ENCODE peak calls at places on chromosomes 4 and X, in ten cellular contexts. A, D, O, J, Q, C, K, X, V and U are unnamed samples. For H3K4me1, the result is how much of the 10 kb centered on the place peaks cover.

GRCh38 chrX:48754124-48754667 is 7.4 kb upstream of the GLOD5 start:
- DNase-seq in A (no peak), D (no peak), O (no peak), J (no peak), Q (peak), C (no peak), K (no peak), X (no peak), V (no peak), U (no peak)

GRCh38 chr4:112312610-112313239 is 15.6 kb downstream of the ALPK1 start:
- DNase-seq in A (no peak), D (no peak), O (no peak), J (no peak), Q (no peak), C (no peak), K (no peak), X (no peak), V (no peak), U (no peak)

GRCh38 chrX:150037041-150037440 is 98.8 kb upstream of the EOLA2 start:
- DNase-seq in A (no peak), D (peak), O (peak), J (no peak), Q (no peak), C (no peak), K (no peak), X (no peak), V (no peak), U (no peak)

GRCh38 chr4:144584428-144584827 is 61.5 kb upstream of the HHIP start:
- DNase-seq in A (no peak), D (no peak), O (no peak), J (no peak), Q (no peak), C (no peak), K (no peak), X (no peak), V (no peak), U (no peak)

GRCh38 chrX:50799531-50799961 is 14.4 kb downstream of the SHROOM4 start:
- DNase-seq in A (no peak), D (no peak), O (peak), J (no peak), Q (peak), C (peak), K (peak), X (no peak), V (no peak), U (no peak)

GRCh38 chrX:33156152-33156726 is 55.1 kb downstream of the DMD start:
- DNase-seq in A (no peak), D (no peak), O (no peak), J (no peak), Q (no peak), C (no peak), K (no peak), X (no peak), V (no peak), U (no peak)

GRCh38 chrX:136030357-136031225 is 45.4 kb downstream of the SLC9A6 start:
- DNase-seq in A (peak), D (no peak), O (peak), J (no peak), Q (no peak), C (no peak), K (peak), X (no peak), V (no peak), U (no peak)

GRCh38 chrX:137915466-137915865 is 349.5 kb downstream of the ZIC3 start:
- DNase-seq in A (no peak), D (no peak), O (no peak), J (peak), Q (no peak), C (no peak), K (no peak), X (no peak), V (no peak), U (no peak)

GRCh38 chr4:100547541-100548208 is 29.9 kb upstream of the EMCN start:
- DNase-seq in A (no peak), D (no peak), O (no peak), J (no peak), Q (no peak), C (no peak), K (no peak), X (no peak), V (no peak), U (no peak)

GRCh38 chrX:49838374-49838773 is 9.3 kb downstream of the PAGE4 start:
- DNase-seq in A (peak), D (peak), O (peak), J (peak), Q (no peak), C (no peak), K (peak), X (no peak), V (no peak), U (no peak)

GRCh38 chr4:8225704-8226443 is 26.8 kb downstream of the SH3TC1 start:
- DNase-seq in A (no peak), D (no peak), O (no peak), J (no peak), Q (no peak), C (no peak), K (no peak), X (no peak), V (no peak), U (no peak)

GRCh38 chr4:105556175-105556574 is 3.8 kb downstream of the ARHGEF38 start:
- DNase-seq in A (no peak), D (no peak), O (no peak), J (no peak), Q (no peak), C (no peak), K (no peak), X (no peak), V (no peak), U (no peak)

GRCh38 chr4:170388255-170388654 is 298.5 kb upstream of the AADAT start:
- DNase-seq in A (no peak), D (no peak), O (peak), J (no peak), Q (no peak), C (no peak), K (no peak), X (no peak), V (no peak), U (no peak)

GRCh38 chr4:83340692-83341343 is 6.2 kb upstream of the HPSE start:
- DNase-seq in A (no peak), D (no peak), O (no peak), J (no peak), Q (no peak), C (no peak), K (no peak), X (no peak), V (no peak), U (no peak)

GRCh38 chrX:155334486-155335316 is at the start of gene CLIC2:
- DNase-seq in A (peak), D (peak), O (peak), J (no peak), Q (no peak), C (peak), K (peak), X (no peak), V (no peak), U (no peak)

DNA sequence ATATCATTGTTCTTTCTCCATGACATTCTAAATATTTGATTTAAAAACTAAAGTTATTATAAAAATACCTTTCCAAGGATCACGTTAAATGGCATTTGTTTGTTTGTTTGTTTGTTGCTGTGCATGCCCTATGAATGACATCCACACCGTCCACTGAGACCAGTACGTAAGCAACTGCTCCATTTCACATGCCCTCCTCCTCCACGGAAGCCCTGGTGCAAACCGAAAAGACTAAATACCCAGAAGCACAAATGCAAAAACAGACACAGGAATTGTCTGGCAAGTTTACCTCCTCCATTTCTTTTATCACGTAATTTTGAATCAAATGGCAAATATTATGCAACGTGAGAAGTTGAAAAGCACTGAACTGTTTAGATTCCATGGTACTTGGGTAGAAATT is 23.6 kb downstream of the IRF2 start:
- DNase-seq in A (no peak), D (no peak), O (peak), J (no peak), Q (no peak), C (no peak), K (no peak), X (no peak), V (no peak), U (no peak)
- H3K4me1 ChIP-seq in A (under half), D (under half), O (under half), J (under half), Q (under half), C (half or more), K (half or more), X (half or more), V (under half), U (under half)

GRCh38 chr4:87041142-87041541 is 106.3 kb downstream of the AFF1 start:
- DNase-seq in A (no peak), D (no peak), O (peak), J (no peak), Q (no peak), C (no peak), K (no peak), X (no peak), V (no peak), U (no peak)
- H3K4me1 ChIP-seq in A (under half), D (under half), O (half or more), J (half or more), Q (under half), C (half or more), K (half or more), X (under half), V (under half), U (under half)

GRCh38 chr4:38676986-38677385 is 13.0 kb downstream of the KLF3 start:
- DNase-seq in A (no peak), D (no peak), O (no peak), J (no peak), Q (no peak), C (no peak), K (peak), X (no peak), V (no peak), U (no peak)
- H3K4me1 ChIP-seq in A (under half), D (under half), O (half or more), J (under half), Q (under half), C (half or more), K (half or more), X (half or more), V (under half), U (under half)

DNA sequence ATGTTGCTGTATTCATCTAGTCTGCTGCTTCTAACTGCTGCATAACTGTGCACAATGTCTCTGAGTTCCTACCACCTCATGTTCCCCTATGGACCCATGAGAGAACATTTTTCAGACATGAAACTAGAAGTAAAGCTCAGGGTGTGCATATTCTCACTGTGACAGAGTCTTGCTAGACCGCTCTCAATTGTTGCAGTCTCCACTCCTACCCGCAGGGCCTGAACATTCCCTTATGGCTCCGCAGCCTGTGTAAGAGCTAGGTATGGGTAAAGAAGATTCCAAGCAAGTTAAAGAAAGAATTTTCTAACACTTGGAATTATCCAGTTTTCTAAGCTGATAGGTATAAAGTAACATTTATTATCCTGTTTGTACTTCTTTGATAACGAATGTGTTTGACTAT is 5.4 kb downstream of the OCIAD2 start:
- DNase-seq in A (no peak), D (no peak), O (no peak), J (no peak), Q (peak), C (no peak), K (no peak), X (no peak), V (no peak), U (no peak)
- H3K4me1 ChIP-seq in A (under half), D (under half), O (under half), J (under half), Q (under half), C (under half), K (under half), X (under half), V (under half), U (under half)

GRCh38 chr4:38684951-38685350 is 21.0 kb downstream of the KLF3 start:
- DNase-seq in A (no peak), D (no peak), O (no peak), J (no peak), Q (no peak), C (no peak), K (no peak), X (no peak), V (no peak), U (no peak)
- H3K4me1 ChIP-seq in A (under half), D (under half), O (under half), J (under half), Q (under half), C (half or more), K (half or more), X (half or more), V (under half), U (under half)

GRCh38 chr4:168586926-168587325 is 90.1 kb downstream of the PALLD start:
- DNase-seq in A (no peak), D (no peak), O (no peak), J (no peak), Q (peak), C (no peak), K (no peak), X (no peak), V (no peak), U (no peak)
- H3K4me1 ChIP-seq in A (under half), D (half or more), O (under half), J (under half), Q (under half), C (under half), K (under half), X (under half), V (under half), U (half or more)

DNA sequence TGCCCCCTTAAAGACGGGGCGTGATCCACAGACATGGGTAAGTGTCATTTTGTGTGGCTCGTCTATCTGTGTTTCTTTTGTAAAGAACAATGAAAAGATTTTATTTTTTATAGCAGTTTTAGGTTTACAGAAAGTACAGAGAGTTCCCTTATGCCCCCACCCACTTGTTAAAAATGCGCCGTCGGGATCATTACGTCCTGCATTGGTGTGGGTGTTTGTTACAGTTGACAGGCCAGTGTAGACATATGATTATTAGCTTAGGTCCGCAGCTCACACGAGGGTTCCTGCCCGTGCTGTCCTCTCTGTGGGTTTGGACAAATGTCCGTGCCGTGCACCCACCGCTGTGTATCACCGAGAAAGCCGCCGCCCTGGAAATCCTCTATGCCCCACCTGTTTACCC is 50.5 kb downstream of the RGS12 start:
- DNase-seq in A (no peak), D (no peak), O (no peak), J (no peak), Q (no peak), C (no peak), K (no peak), X (no peak), V (no peak), U (no peak)
- H3K4me1 ChIP-seq in A (under half), D (under half), O (under half), J (under half), Q (under half), C (under half), K (under half), X (under half), V (under half), U (under half)

GRCh38 chr4:184102488-184102887 is 115.2 kb downstream of the ENPP6 start:
- DNase-seq in A (no peak), D (no peak), O (no peak), J (no peak), Q (no peak), C (no peak), K (no peak), X (no peak), V (no peak), U (no peak)
- H3K4me1 ChIP-seq in A (under half), D (under half), O (under half), J (under half), Q (under half), C (under half), K (under half), X (under half), V (under half), U (under half)

GRCh38 chr4:15778742-15779231 is 659 bp downstream of the CD38 start:
- DNase-seq in A (peak), D (no peak), O (peak), J (no peak), Q (no peak), C (peak), K (peak), X (peak), V (peak), U (no peak)
- H3K4me1 ChIP-seq in A (under half), D (under half), O (under half), J (under half), Q (under half), C (under half), K (under half), X (under half), V (under half), U (under half)

GRCh38 chr4:156939801-156940200 is 31.8 kb downstream of the PDGFC start:
- DNase-seq in A (no peak), D (no peak), O (peak), J (no peak), Q (no peak), C (no peak), K (no peak), X (no peak), V (no peak), U (no peak)
- H3K4me1 ChIP-seq in A (under half), D (under half), O (under half), J (under half), Q (under half), C (under half), K (under half), X (under half), V (under half), U (half or more)